ENCODE peak calls at places on chromosome 18, in seven cellular contexts. C is tibial nerve, J is adrenal gland, O is heart right ventricle, D is GM20000, K is astrocyte of the spinal cord, G is uterus. I is an unnamed sample.

GRCh38 chr18:42635378-42636048 is 480.0 kb downstream of the RIT2 start:
- DNase-seq in C (no peak), J (no peak), O (no peak), D (no peak), K (no peak), G (peak), I (no peak)

GRCh38 chr18:69647695-69648094 is 247.0 kb downstream of the DOK6 start:
- DNase-seq in C (no peak), J (no peak), O (no peak), D (no peak), K (no peak), G (no peak), I (no peak)

GRCh38 chr18:65175681-65176080 is 575.1 kb upstream of the CDH7 start:
- DNase-seq in C (no peak), J (no peak), O (no peak), D (no peak), K (no peak), G (no peak), I (no peak)

GRCh38 chr18:34322365-34323289 is 97.9 kb upstream of the NOL4 start:
- DNase-seq in C (no peak), J (peak), O (peak), D (peak), K (peak), G (no peak), I (peak)

GRCh38 chr18:44241041-44241440 is 439.6 kb upstream of the SETBP1 start:
- DNase-seq in C (no peak), J (no peak), O (no peak), D (no peak), K (no peak), G (no peak), I (no peak)

GRCh38 chr18:13649397-13650252 is 76.7 kb downstream of the FAM210A start:
- DNase-seq in C (no peak), J (no peak), O (no peak), D (no peak), K (no peak), G (no peak), I (no peak)

GRCh38 chr18:79598046-79598884 is 81.3 kb upstream of the CTDP1 start:
- DNase-seq in C (peak), J (no peak), O (no peak), D (no peak), K (no peak), G (no peak), I (no peak)

GRCh38 chr18:70234667-70235459 is 29.4 kb upstream of the RTTN start:
- DNase-seq in C (no peak), J (no peak), O (no peak), D (no peak), K (no peak), G (no peak), I (no peak)

GRCh38 chr18:58578835-58579560 is 49.9 kb downstream of the ALPK2 start:
- DNase-seq in C (no peak), J (no peak), O (no peak), D (no peak), K (peak), G (no peak), I (no peak)

GRCh38 chr18:61764381-61764780 is 128.4 kb downstream of the RNF152 start:
- DNase-seq in C (no peak), J (no peak), O (no peak), D (no peak), K (no peak), G (no peak), I (no peak)

GRCh38 chr18:54829856-54830255 is 1.6 kb downstream of the RAB27B start:
- DNase-seq in C (no peak), J (no peak), O (no peak), D (no peak), K (no peak), G (no peak), I (no peak)

GRCh38 chr18:58727776-58728500 is 56.7 kb downstream of the MALT1 start:
- DNase-seq in C (no peak), J (no peak), O (peak), D (no peak), K (peak), G (no peak), I (no peak)

GRCh38 chr18:39618265-39619003 is 2052.8 kb upstream of the CELF4 start:
- DNase-seq in C (no peak), J (no peak), O (peak), D (no peak), K (no peak), G (no peak), I (no peak)

GRCh38 chr18:79949571-79950439 is 1.6 kb downstream of the SLC66A2 start:
- DNase-seq in C (no peak), J (peak), O (peak), D (peak), K (no peak), G (no peak), I (peak)

GRCh38 chr18:55783921-55784320 is 195.9 kb upstream of the TCF4 start:
- DNase-seq in C (no peak), J (no peak), O (no peak), D (no peak), K (no peak), G (no peak), I (no peak)

GRCh38 chr18:48804856-48805610 is 145.7 kb downstream of the SMAD7 start:
- DNase-seq in C (no peak), J (peak), O (no peak), D (no peak), K (no peak), G (peak), I (no peak)

GRCh38 chr18:33666915-33667314 is 88.9 kb downstream of the ASXL3 start:
- DNase-seq in C (no peak), J (no peak), O (no peak), D (no peak), K (no peak), G (no peak), I (no peak)

GRCh38 chr18:61926532-61926931 is 33.7 kb upstream of the RNF152 start:
- DNase-seq in C (no peak), J (no peak), O (no peak), D (no peak), K (no peak), G (no peak), I (no peak)

GRCh38 chr18:50649821-50650220 is 89.9 kb downstream of the MAPK4 start:
- DNase-seq in C (no peak), J (peak), O (peak), D (no peak), K (peak), G (peak), I (no peak)

GRCh38 chr18:52326001-52326400 is 14.0 kb upstream of the DCC start:
- DNase-seq in C (no peak), J (no peak), O (no peak), D (no peak), K (peak), G (no peak), I (no peak)

GRCh38 chr18:66317243-66318090 is 286.4 kb downstream of the CDH19 start:
- DNase-seq in C (no peak), J (no peak), O (no peak), D (no peak), K (no peak), G (no peak), I (no peak)

GRCh38 chr18:13540783-13541182 is 185.6 kb downstream of the FAM210A start:
- DNase-seq in C (no peak), J (peak), O (no peak), D (no peak), K (no peak), G (no peak), I (no peak)

GRCh38 chr18:43078485-43079092 is 36.9 kb downstream of the RIT2 start:
- DNase-seq in C (no peak), J (no peak), O (no peak), D (no peak), K (no peak), G (no peak), I (no peak)

GRCh38 chr18:76450452-76450851 is 44.6 kb downstream of the ZNF516 start:
- DNase-seq in C (no peak), J (peak), O (no peak), D (no peak), K (peak), G (no peak), I (no peak)

GRCh38 chr18:2522112-2522511 is 49.2 kb downstream of the METTL4 start:
- DNase-seq in C (no peak), J (no peak), O (no peak), D (no peak), K (no peak), G (no peak), I (no peak)

GRCh38 chr18:34809697-34810096 is 99.6 kb downstream of the DTNA start:
- DNase-seq in C (peak), J (peak), O (peak), D (no peak), K (peak), G (peak), I (no peak)

GRCh38 chr18:49812321-49813070 is 837 bp downstream of the ACAA2 start:
- DNase-seq in C (no peak), J (no peak), O (no peak), D (no peak), K (peak), G (no peak), I (no peak)

GRCh38 chr18:48419268-48420022 is 10.3 kb upstream of the ZBTB7C start:
- DNase-seq in C (no peak), J (no peak), O (no peak), D (no peak), K (no peak), G (no peak), I (no peak)

GRCh38 chr18:27240383-27240782 is 55.3 kb upstream of the CHST9 start:
- DNase-seq in C (no peak), J (no peak), O (no peak), D (no peak), K (no peak), G (no peak), I (no peak)

GRCh38 chr18:39561136-39561535 is 1995.5 kb upstream of the CELF4 start:
- DNase-seq in C (no peak), J (no peak), O (no peak), D (no peak), K (peak), G (no peak), I (no peak)

GRCh38 chr18:3794537-3795348 is 344.8 kb downstream of the TGIF1 start:
- DNase-seq in C (no peak), J (no peak), O (no peak), D (no peak), K (peak), G (no peak), I (no peak)

GRCh38 chr18:785242-785641 is 26.8 kb downstream of the YES1 start:
- DNase-seq in C (no peak), J (no peak), O (no peak), D (no peak), K (no peak), G (no peak), I (no peak)

GRCh38 chr18:42760290-42760689 is 355.2 kb downstream of the RIT2 start:
- DNase-seq in C (no peak), J (no peak), O (no peak), D (no peak), K (no peak), G (no peak), I (no peak)

GRCh38 chr18:59623456-59624383 is 73.5 kb downstream of the CCBE1 start:
- DNase-seq in C (no peak), J (peak), O (no peak), D (no peak), K (peak), G (peak), I (no peak)

GRCh38 chr18:49135871-49136270 is 185.1 kb upstream of the SMAD7 start:
- DNase-seq in C (no peak), J (peak), O (no peak), D (no peak), K (peak), G (no peak), I (no peak)

GRCh38 chr18:25351773-25352628 is at the start of gene ZNF521:
- DNase-seq in C (peak), J (peak), O (peak), D (peak), K (peak), G (peak), I (peak)
- TF ChIP-seq CTCF in C (no peak), J (no peak), O (peak), D (no peak), K (peak), G (no peak), I (no peak)

GRCh38 chr18:21745234-21745633 is 4.6 kb downstream of the MIB1 start:
- DNase-seq in C (no peak), J (no peak), O (no peak), D (no peak), K (no peak), G (no peak), I (no peak)
- TF ChIP-seq CTCF in C (no peak), J (no peak), O (no peak), D (no peak), K (no peak), G (no peak), I (no peak)

GRCh38 chr18:23237524-23238151 is 102.4 kb downstream of the CABLES1 start:
- DNase-seq in C (no peak), J (peak), O (peak), D (peak), K (peak), G (peak), I (peak)
- TF ChIP-seq CTCF in C (no peak), J (peak), O (peak), D (peak), K (peak), G (no peak), I (peak)

DNA sequence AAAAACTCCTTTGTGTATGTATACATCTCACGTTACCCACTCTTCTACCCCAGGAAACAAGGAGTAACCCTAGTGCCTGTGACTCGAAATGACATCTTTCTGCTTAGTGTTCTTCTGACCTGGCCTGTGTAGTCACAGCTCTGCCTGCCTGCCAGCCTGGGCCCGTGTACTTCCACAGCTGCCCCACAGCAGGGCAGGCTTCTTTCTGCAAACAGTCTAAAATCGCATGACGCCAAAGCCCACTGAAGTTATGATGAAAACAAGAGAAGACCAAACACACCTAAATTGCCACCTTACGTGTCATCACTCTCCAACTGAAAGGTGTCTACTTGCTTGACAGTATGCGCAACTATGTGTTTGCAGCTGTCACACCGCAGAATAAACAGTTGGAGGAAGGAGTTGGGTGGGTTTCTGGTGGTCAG is 1.5 kb downstream of the GAREM1 start:
- DNase-seq in C (no peak), J (peak), O (peak), D (peak), K (peak), G (peak), I (peak)
- TF ChIP-seq CTCF in C (peak), J (peak), O (peak), D (no peak), K (peak), G (no peak), I (no peak)

GRCh38 chr18:75365837-75366236 is 61.7 kb downstream of the SMIM21 start:
- DNase-seq in C (no peak), J (no peak), O (no peak), D (no peak), K (no peak), G (no peak), I (no peak)
- TF ChIP-seq CTCF in C (no peak), J (no peak), O (peak), D (no peak), K (no peak), G (no peak), I (no peak)

GRCh38 chr18:74290831-74291770 is 662 bp downstream of the CYB5A start:
- DNase-seq in C (no peak), J (no peak), O (no peak), D (no peak), K (no peak), G (peak), I (peak)
- TF ChIP-seq CTCF in C (no peak), J (no peak), O (peak), D (no peak), K (no peak), G (no peak), I (no peak)

GRCh38 chr18:24404591-24404990 is 7.0 kb upstream of the OSBPL1A start:
- DNase-seq in C (no peak), J (no peak), O (no peak), D (no peak), K (no peak), G (no peak), I (no peak)

GRCh38 chr18:24398515-24398914 is 891 bp upstream of the OSBPL1A start:
- DNase-seq in C (no peak), J (no peak), O (no peak), D (no peak), K (peak), G (no peak), I (no peak)

GRCh38 chr18:24400587-24400986 is 3.0 kb upstream of the OSBPL1A start:
- DNase-seq in C (no peak), J (no peak), O (no peak), D (no peak), K (no peak), G (no peak), I (no peak)

GRCh38 chr18:24403076-24403475 is 5.5 kb upstream of the OSBPL1A start:
- DNase-seq in C (no peak), J (no peak), O (no peak), D (no peak), K (no peak), G (no peak), I (no peak)

GRCh38 chr18:24402209-24402785 is 4.7 kb upstream of the OSBPL1A start:
- DNase-seq in C (no peak), J (no peak), O (no peak), D (no peak), K (no peak), G (no peak), I (no peak)
- TF ChIP-seq CTCF in C (no peak), J (no peak), O (peak), D (no peak), K (peak), G (no peak), I (no peak)

GRCh38 chr18:9421096-9421495 is 54.2 kb upstream of the RALBP1 start:
- DNase-seq in C (no peak), J (no peak), O (no peak), D (no peak), K (no peak), G (no peak), I (no peak)
- TF ChIP-seq CTCF in C (no peak), J (no peak), O (no peak), D (no peak), K (no peak), G (no peak), I (no peak)

DNA sequence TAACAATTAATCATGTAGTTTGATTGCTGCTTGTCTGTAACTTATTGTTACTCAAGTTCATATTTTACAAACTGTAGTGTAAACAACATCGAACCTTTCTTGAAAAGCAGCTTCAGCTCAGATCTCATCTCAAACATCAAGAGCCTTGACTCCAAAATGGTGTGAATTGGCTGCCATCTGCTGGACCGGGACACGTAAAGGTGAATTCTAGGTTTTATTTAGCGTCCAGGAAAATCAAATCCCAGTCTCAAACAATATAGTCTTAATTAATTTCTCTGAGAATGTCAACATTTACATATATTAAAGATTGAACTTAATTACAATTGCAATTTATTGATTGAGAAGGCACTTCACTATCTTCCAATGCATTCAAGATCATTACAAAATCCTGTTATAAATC is 453.0 kb downstream of the GALR1 start:
- DNase-seq in C (no peak), J (peak), O (no peak), D (no peak), K (peak), G (no peak), I (no peak)
- TF ChIP-seq CTCF in C (no peak), J (peak), O (no peak), D (no peak), K (peak), G (no peak), I (no peak)

I was measured in GM13976.